ENCODE peak calls at places on chromosomes 7 and 10, in eight cellular contexts. Q is neuronal stem cell, S is astrocyte, X is hepatocyte, R is IMR-90, Z is Karpas-422, N is neural progenitor cell, A is fibroblast of lung. D is an unnamed sample.

GRCh38 chr7:70506463-70506862 is 625.5 kb upstream of the GALNT17 start:
- DNase-seq in Q (no peak), S (no peak), X (peak), R (no peak), Z (peak), N (peak), A (no peak), D (no peak)

GRCh38 chr10:44972874-44973306 is 5.7 kb downstream of the DEPP1 start:
- DNase-seq in Q (no peak), S (no peak), X (no peak), R (no peak), Z (no peak), N (no peak), A (no peak), D (no peak)

GRCh38 chr7:47792521-47793121 is 155.6 kb downstream of the PKD1L1 start:
- DNase-seq in Q (no peak), S (no peak), X (no peak), R (no peak), Z (peak), N (peak), A (no peak), D (no peak)

GRCh38 chr7:91941450-91941849 is 788 bp downstream of the AKAP9 start:
- DNase-seq in Q (peak), S (peak), X (peak), R (peak), Z (peak), N (peak), A (peak), D (peak)

GRCh38 chr7:123537026-123537642 is 2.7 kb upstream of the IQUB start:
- DNase-seq in Q (no peak), S (no peak), X (peak), R (peak), Z (peak), N (no peak), A (peak), D (no peak)

GRCh38 chr10:112658900-112659328 is 211.9 kb downstream of the VTI1A start:
- DNase-seq in Q (peak), S (peak), X (peak), R (no peak), Z (no peak), N (peak), A (no peak), D (no peak)

GRCh38 chr10:122477436-122477835 is 16.1 kb downstream of the HTRA1 start:
- DNase-seq in Q (no peak), S (no peak), X (no peak), R (no peak), Z (no peak), N (no peak), A (no peak), D (no peak)

GRCh38 chr7:1767524-1767923 is 97.4 kb downstream of the ELFN1 start:
- DNase-seq in Q (no peak), S (no peak), X (no peak), R (no peak), Z (peak), N (peak), A (no peak), D (no peak)

GRCh38 chr10:71701733-71702132 is 17.8 kb downstream of the C10orf105 start:
- DNase-seq in Q (no peak), S (no peak), X (no peak), R (no peak), Z (no peak), N (no peak), A (no peak), D (no peak)

GRCh38 chr10:29595636-29596225 is 39.0 kb downstream of the SVIL start:
- DNase-seq in Q (no peak), S (no peak), X (no peak), R (no peak), Z (no peak), N (no peak), A (no peak), D (no peak)

GRCh38 chr10:19120381-19120908 is 71.8 kb downstream of the MALRD1 start:
- DNase-seq in Q (no peak), S (no peak), X (no peak), R (no peak), Z (no peak), N (no peak), A (no peak), D (no peak)

GRCh38 chr7:146496657-146497056 is 380.1 kb downstream of the CNTNAP2 start:
- DNase-seq in Q (no peak), S (no peak), X (no peak), R (no peak), Z (no peak), N (no peak), A (no peak), D (no peak)

GRCh38 chr10:113059001-113059780 is 109.1 kb downstream of the TCF7L2 start:
- DNase-seq in Q (no peak), S (peak), X (peak), R (peak), Z (no peak), N (peak), A (peak), D (no peak)

GRCh38 chr10:103184615-103185014 is 8.5 kb downstream of the NT5C2 start:
- DNase-seq in Q (no peak), S (no peak), X (no peak), R (no peak), Z (no peak), N (no peak), A (peak), D (no peak)

GRCh38 chr7:87056346-87056745 is 3.1 kb downstream of the ELAPOR2 start:
- DNase-seq in Q (no peak), S (no peak), X (no peak), R (no peak), Z (no peak), N (no peak), A (no peak), D (no peak)

GRCh38 chr7:2138146-2138765 is 94.5 kb downstream of the MAD1L1 start:
- DNase-seq in Q (no peak), S (no peak), X (no peak), R (no peak), Z (no peak), N (no peak), A (no peak), D (peak)

GRCh38 chr7:126419047-126419446 is 833.7 kb downstream of the GRM8 start:
- DNase-seq in Q (no peak), S (no peak), X (no peak), R (no peak), Z (no peak), N (no peak), A (no peak), D (no peak)

GRCh38 chr10:126110434-126110833 is 214.1 kb downstream of the FANK1 start:
- DNase-seq in Q (no peak), S (peak), X (no peak), R (peak), Z (no peak), N (no peak), A (peak), D (no peak)

GRCh38 chr7:53191836-53192443 is 156.5 kb downstream of the POM121L12 start:
- DNase-seq in Q (no peak), S (no peak), X (no peak), R (no peak), Z (no peak), N (no peak), A (no peak), D (no peak)

GRCh38 chr10:58439632-58440364 is 54.6 kb downstream of the TFAM start:
- DNase-seq in Q (no peak), S (no peak), X (no peak), R (no peak), Z (no peak), N (no peak), A (no peak), D (no peak)

GRCh38 chr7:113918946-113919345 is at the start of gene PPP1R3A:
- DNase-seq in Q (no peak), S (no peak), X (no peak), R (peak), Z (peak), N (no peak), A (no peak), D (no peak)

GRCh38 chr10:119803264-119803663 is 69.4 kb downstream of the MCMBP start:
- DNase-seq in Q (no peak), S (peak), X (no peak), R (peak), Z (no peak), N (no peak), A (peak), D (no peak)

GRCh38 chr7:108525327-108525984 is 479 bp downstream of the PNPLA8 start:
- DNase-seq in Q (no peak), S (peak), X (peak), R (peak), Z (peak), N (peak), A (peak), D (peak)

GRCh38 chr7:70655694-70656093 is 476.2 kb upstream of the GALNT17 start:
- DNase-seq in Q (no peak), S (no peak), X (no peak), R (no peak), Z (no peak), N (no peak), A (no peak), D (no peak)

GRCh38 chr7:927031-927671 is 27.3 kb downstream of the ADAP1 start:
- DNase-seq in Q (no peak), S (no peak), X (no peak), R (no peak), Z (no peak), N (no peak), A (no peak), D (no peak)

GRCh38 chr10:10662720-10663467 is 354.8 kb upstream of the CELF2 start:
- DNase-seq in Q (no peak), S (no peak), X (no peak), R (no peak), Z (no peak), N (no peak), A (peak), D (no peak)

GRCh38 chr10:11902646-11903045 is 79.5 kb downstream of the PROSER2 start:
- DNase-seq in Q (no peak), S (no peak), X (no peak), R (no peak), Z (no peak), N (no peak), A (no peak), D (no peak)

GRCh38 chr7:127794551-127794950 is 142.6 kb downstream of the SND1 start:
- DNase-seq in Q (no peak), S (no peak), X (no peak), R (no peak), Z (no peak), N (no peak), A (no peak), D (no peak)

GRCh38 chr10:6237189-6237496 is 34.4 kb downstream of the PFKFB3 start:
- DNase-seq in Q (no peak), S (no peak), X (no peak), R (no peak), Z (no peak), N (no peak), A (no peak), D (no peak)

GRCh38 chr7:68562323-68562899 is 1035.9 kb upstream of the AUTS2 start:
- DNase-seq in Q (no peak), S (peak), X (no peak), R (no peak), Z (no peak), N (no peak), A (no peak), D (no peak)

GRCh38 chr10:126309193-126309592 is 79.1 kb downstream of the ADAM12 start:
- DNase-seq in Q (no peak), S (no peak), X (no peak), R (peak), Z (no peak), N (no peak), A (peak), D (no peak)

GRCh38 chr7:37225255-37226012 is 223.2 kb downstream of the ELMO1 start:
- DNase-seq in Q (no peak), S (no peak), X (no peak), R (no peak), Z (no peak), N (no peak), A (no peak), D (no peak)

GRCh38 chr7:31729195-31729804 is 42.3 kb downstream of the PPP1R17 start:
- DNase-seq in Q (no peak), S (no peak), X (no peak), R (no peak), Z (no peak), N (peak), A (no peak), D (no peak)

GRCh38 chr7:31735991-31736982 is 49.3 kb downstream of the PPP1R17 start:
- DNase-seq in Q (peak), S (peak), X (peak), R (peak), Z (peak), N (peak), A (peak), D (peak)

DNA sequence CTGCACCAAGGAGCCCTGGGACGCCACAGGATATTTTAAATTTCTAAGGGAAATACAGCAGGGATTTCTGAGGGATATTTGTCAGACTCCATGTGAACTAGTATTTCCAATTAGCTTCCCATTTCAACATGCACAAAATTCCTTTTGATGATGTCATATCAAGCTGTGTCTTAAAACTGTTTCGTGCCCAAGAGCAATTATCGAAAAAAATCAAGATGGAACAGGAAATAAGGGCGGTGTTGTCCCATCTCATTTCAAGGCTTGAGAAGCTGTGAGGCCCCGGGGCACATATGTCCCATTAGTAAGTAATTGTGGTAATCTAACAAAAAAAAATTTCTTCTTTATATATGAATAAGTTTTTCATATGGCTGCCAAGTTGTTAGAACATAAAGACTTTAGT is 47.4 kb downstream of the PPP1R17 start:
- DNase-seq in Q (no peak), S (no peak), X (no peak), R (peak), Z (no peak), N (no peak), A (no peak), D (no peak)
- H2AFZ ChIP-seq in Q (no peak), S (no peak), X (no peak), R (no peak), Z (no peak), N (no peak), A (no peak), D (no peak)

GRCh38 chr7:139747662-139748372 is 30.0 kb downstream of the HIPK2 start:
- DNase-seq in Q (no peak), S (no peak), X (no peak), R (no peak), Z (no peak), N (no peak), A (no peak), D (no peak)
- H3K4me2 ChIP-seq in Q (no peak), S (no peak), X (no peak), R (no peak), Z (no peak), N (no peak), A (no peak), D (no peak)

GRCh38 chr7:13774976-13775375 is 214.5 kb downstream of the ETV1 start:
- DNase-seq in Q (no peak), S (peak), X (no peak), R (peak), Z (no peak), N (no peak), A (no peak), D (no peak)

GRCh38 chr7:13777242-13777641 is 212.2 kb downstream of the ETV1 start:
- DNase-seq in Q (no peak), S (no peak), X (no peak), R (no peak), Z (no peak), N (no peak), A (no peak), D (no peak)

DNA sequence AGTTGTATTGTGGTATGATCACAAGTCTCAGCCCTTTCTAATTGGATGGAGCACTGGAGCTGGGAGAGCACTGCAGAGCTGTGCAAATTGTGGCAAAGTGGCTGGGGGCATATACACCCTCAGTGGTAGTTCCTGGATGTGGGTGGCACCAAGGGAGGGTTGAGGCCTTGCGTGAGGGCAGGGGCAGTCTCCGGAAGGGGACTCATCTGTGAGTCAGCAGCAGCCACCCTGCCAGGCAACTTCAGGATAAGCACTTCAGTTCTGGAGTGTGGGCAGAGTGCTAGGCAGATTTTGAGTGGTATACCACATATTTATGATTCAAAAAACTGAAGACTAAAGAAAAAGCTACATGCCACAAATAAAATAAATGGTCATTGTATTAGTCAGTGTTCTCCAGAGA is 210.5 kb downstream of the ETV1 start:
- DNase-seq in Q (no peak), S (peak), X (no peak), R (peak), Z (no peak), N (no peak), A (peak), D (no peak)
- H2AFZ ChIP-seq in Q (no peak), S (peak), X (no peak), R (peak), Z (no peak), N (no peak), A (no peak), D (no peak)

DNA sequence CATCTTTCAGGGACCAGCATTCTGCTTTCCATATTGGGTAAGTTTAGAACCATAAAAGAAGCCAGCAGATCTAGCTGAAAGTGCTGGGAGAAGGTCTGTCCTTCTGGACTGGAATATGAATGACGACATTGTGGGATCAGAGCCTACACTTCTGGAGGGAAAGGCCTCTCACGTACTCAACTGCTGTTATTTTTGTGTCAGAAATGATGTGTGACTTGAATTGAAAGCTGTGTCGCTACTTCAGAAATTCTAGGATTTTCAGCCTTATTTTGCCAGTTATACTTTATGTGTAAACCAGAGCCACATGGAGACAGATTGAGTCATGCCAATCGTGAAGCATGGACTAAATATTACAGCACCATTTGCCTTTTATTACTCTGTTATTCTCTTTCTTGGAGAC is 231.0 kb downstream of the KIAA1217 start:
- DNase-seq in Q (no peak), S (no peak), X (no peak), R (peak), Z (no peak), N (no peak), A (peak), D (no peak)
- H3K4me2 ChIP-seq in Q (no peak), S (no peak), X (no peak), R (no peak), Z (no peak), N (no peak), A (no peak), D (no peak)

GRCh38 chr7:94436700-94437099 is 42.0 kb downstream of the COL1A2 start:
- DNase-seq in Q (no peak), S (no peak), X (no peak), R (no peak), Z (no peak), N (no peak), A (no peak), D (no peak)
- H2AFZ ChIP-seq in Q (no peak), S (no peak), X (no peak), R (no peak), Z (no peak), N (no peak), A (no peak), D (no peak)

GRCh38 chr7:21868647-21868896 is 77.1 kb downstream of the CDCA7L start:
- DNase-seq in Q (no peak), S (no peak), X (no peak), R (no peak), Z (no peak), N (no peak), A (no peak), D (no peak)
- H3K4me2 ChIP-seq in Q (no peak), S (no peak), X (no peak), R (no peak), Z (no peak), N (no peak), A (no peak), D (no peak)

D was measured in DND-41.